ENCODE peak calls at places on chromosomes 11 and 22, in six cellular contexts. J is T-helper 2 cell, X is tibial nerve, Z is pancreas, U is lung microvascular endothelial cell, K is endothelial cell. G is an unnamed sample.
A peak's percentile ranks its signal among the peaks of the same experiment; 100 is the strongest.

GRCh38 chr11:36478700-36479329 is 31.3 kb downstream of the TRAF6 start:
- DNase-seq in Z (no peak), K (peak; percentile 33), U (peak; percentile 69), X (peak; percentile 36), J (peak; percentile 50), G (no peak)

GRCh38 chr11:75288846-75289760 is 48.5 kb downstream of the TPBGL start:
- DNase-seq in K (no peak), U (no peak), X (no peak), Z (no peak), J (no peak), G (no peak)

GRCh38 chr11:92296138-92296515 is 71.5 kb downstream of the FAT3 start:
- DNase-seq in Z (no peak), K (no peak), U (no peak), X (no peak), J (no peak), G (no peak)

GRCh38 chr22:25027959-25028840 is 75.7 kb downstream of the KIAA1671 start:
- DNase-seq in U (peak; percentile 57), J (peak; percentile 32), X (peak; percentile 47), Z (no peak), K (peak; percentile 67), G (no peak)

GRCh38 chr11:116702772-116703360 is 69.9 kb downstream of the BUD13 start:
- DNase-seq in J (no peak), K (no peak), U (no peak), X (no peak), Z (no peak), G (no peak)

GRCh38 chr11:64391839-64392238 is 32.9 kb downstream of the RPS6KA4 start:
- DNase-seq in X (no peak), Z (no peak), U (no peak), J (no peak), K (no peak), G (no peak)

GRCh38 chr11:12448131-12448939 is 71.0 kb downstream of the PARVA start:
- DNase-seq in X (no peak), J (no peak), Z (no peak), K (no peak), U (no peak), G (no peak)

GRCh38 chr11:126653040-126653439 is 297.6 kb downstream of the ST3GAL4 start:
- DNase-seq in U (no peak), Z (no peak), J (no peak), X (no peak), K (no peak), G (no peak)